ENCODE peak calls at places on chromosomes 12 and 14, in seven cellular contexts. One of them, this sample, is unnamed.

GRCh38 chr14:58955294-58955821 is 233.1 kb upstream of the DAAM1 start:
- DNase-seq in A549: no peak
- DNase-seq in hepatocyte: peak
- DNase-seq in hepatic stellate cell: no peak
- DNase-seq in AG04450: no peak
- DNase-seq in aorta: no peak
- DNase-seq in RPMI7951: peak
- DNase-seq in this sample: no peak

GRCh38 chr12:25433024-25433423 is 120.1 kb downstream of the LMNTD1 start:
- DNase-seq in A549: peak
- DNase-seq in hepatocyte: no peak
- DNase-seq in hepatic stellate cell: no peak
- DNase-seq in AG04450: peak
- DNase-seq in aorta: no peak
- DNase-seq in RPMI7951: no peak
- DNase-seq in this sample: no peak

GRCh38 chr14:33952541-33952940 is 1.7 kb upstream of the EGLN3 start:
- DNase-seq in A549: no peak
- DNase-seq in hepatocyte: no peak
- DNase-seq in hepatic stellate cell: no peak
- DNase-seq in AG04450: no peak
- DNase-seq in aorta: no peak
- DNase-seq in RPMI7951: no peak
- DNase-seq in this sample: no peak

GRCh38 chr12:104998423-104999346 is 12.6 kb downstream of the NOPCHAP1 start:
- DNase-seq in A549: no peak
- DNase-seq in hepatocyte: no peak
- DNase-seq in hepatic stellate cell: no peak
- DNase-seq in AG04450: no peak
- DNase-seq in aorta: no peak
- DNase-seq in RPMI7951: no peak
- DNase-seq in this sample: no peak

GRCh38 chr12:19390208-19390607 is 49.1 kb upstream of the AEBP2 start:
- DNase-seq in A549: no peak
- DNase-seq in hepatocyte: no peak
- DNase-seq in hepatic stellate cell: no peak
- DNase-seq in AG04450: no peak
- DNase-seq in aorta: no peak
- DNase-seq in RPMI7951: peak
- DNase-seq in this sample: no peak

GRCh38 chr14:79136437-79137430 is 966.6 kb downstream of the NRXN3 start:
- DNase-seq in A549: no peak
- DNase-seq in hepatocyte: no peak
- DNase-seq in hepatic stellate cell: no peak
- DNase-seq in AG04450: no peak
- DNase-seq in aorta: no peak
- DNase-seq in RPMI7951: no peak
- DNase-seq in this sample: no peak

GRCh38 chr12:68482014-68482413 is 128.7 kb upstream of the RAP1B start:
- DNase-seq in A549: no peak
- DNase-seq in hepatocyte: no peak
- DNase-seq in hepatic stellate cell: no peak
- DNase-seq in AG04450: no peak
- DNase-seq in aorta: no peak
- DNase-seq in RPMI7951: no peak
- DNase-seq in this sample: no peak

GRCh38 chr12:66688836-66689439 is 10.1 kb upstream of the GRIP1 start:
- DNase-seq in A549: peak
- DNase-seq in hepatocyte: peak
- DNase-seq in hepatic stellate cell: peak
- DNase-seq in AG04450: no peak
- DNase-seq in aorta: no peak
- DNase-seq in RPMI7951: peak
- DNase-seq in this sample: no peak

GRCh38 chr12:109720152-109720855 is 6.7 kb downstream of the FAM222A start:
- DNase-seq in A549: no peak
- DNase-seq in hepatocyte: no peak
- DNase-seq in hepatic stellate cell: no peak
- DNase-seq in AG04450: no peak
- DNase-seq in aorta: no peak
- DNase-seq in RPMI7951: no peak
- DNase-seq in this sample: no peak

GRCh38 chr14:21543426-21544350 is 17.5 kb upstream of the SALL2 start:
- DNase-seq in A549: no peak
- DNase-seq in hepatocyte: no peak
- DNase-seq in hepatic stellate cell: no peak
- DNase-seq in AG04450: no peak
- DNase-seq in aorta: no peak
- DNase-seq in RPMI7951: no peak
- DNase-seq in this sample: no peak

GRCh38 chr12:107373238-107373809 is 280.0 kb upstream of the CRY1 start:
- DNase-seq in A549: no peak
- DNase-seq in hepatocyte: no peak
- DNase-seq in hepatic stellate cell: no peak
- DNase-seq in AG04450: no peak
- DNase-seq in aorta: no peak
- DNase-seq in RPMI7951: no peak
- DNase-seq in this sample: no peak

GRCh38 chr14:41925409-41925808 is 318.7 kb downstream of the LRFN5 start:
- DNase-seq in A549: peak
- DNase-seq in hepatocyte: peak
- DNase-seq in hepatic stellate cell: no peak
- DNase-seq in AG04450: no peak
- DNase-seq in aorta: no peak
- DNase-seq in RPMI7951: no peak
- DNase-seq in this sample: no peak

GRCh38 chr12:49345840-49346658 is 639 bp upstream of the DNAJC22 start:
- DNase-seq in A549: no peak
- DNase-seq in hepatocyte: peak
- DNase-seq in hepatic stellate cell: no peak
- DNase-seq in AG04450: no peak
- DNase-seq in aorta: no peak
- DNase-seq in RPMI7951: no peak
- DNase-seq in this sample: no peak

GRCh38 chr12:111766608-111767361 is at the start of gene ALDH2:
- DNase-seq in A549: peak
- DNase-seq in hepatocyte: peak
- DNase-seq in hepatic stellate cell: peak
- DNase-seq in AG04450: no peak
- DNase-seq in aorta: peak
- DNase-seq in RPMI7951: no peak
- DNase-seq in this sample: no peak

GRCh38 chr14:100292776-100293461 is 13.3 kb downstream of the SLC25A29 start:
- DNase-seq in A549: no peak
- DNase-seq in hepatocyte: no peak
- DNase-seq in hepatic stellate cell: no peak
- DNase-seq in AG04450: no peak
- DNase-seq in aorta: peak
- DNase-seq in RPMI7951: no peak
- DNase-seq in this sample: no peak

GRCh38 chr12:68378859-68379628 is 46.9 kb upstream of the MDM1 start:
- DNase-seq in A549: peak
- DNase-seq in hepatocyte: peak
- DNase-seq in hepatic stellate cell: no peak
- DNase-seq in AG04450: no peak
- DNase-seq in aorta: no peak
- DNase-seq in RPMI7951: no peak
- DNase-seq in this sample: no peak

GRCh38 chr14:93522221-93522620 is 91.5 kb downstream of the UNC79 start:
- DNase-seq in A549: no peak
- DNase-seq in hepatocyte: no peak
- DNase-seq in hepatic stellate cell: no peak
- DNase-seq in AG04450: no peak
- DNase-seq in aorta: no peak
- DNase-seq in RPMI7951: no peak
- DNase-seq in this sample: no peak

GRCh38 chr12:5584776-5585560 is 153.1 kb downstream of the NTF3 start:
- DNase-seq in A549: no peak
- DNase-seq in hepatocyte: no peak
- DNase-seq in hepatic stellate cell: no peak
- DNase-seq in AG04450: no peak
- DNase-seq in aorta: no peak
- DNase-seq in RPMI7951: no peak
- DNase-seq in this sample: no peak

GRCh38 chr14:101066826-101067508 is 163.4 kb upstream of the RTL1 start:
- DNase-seq in A549: no peak
- DNase-seq in hepatocyte: no peak
- DNase-seq in hepatic stellate cell: no peak
- DNase-seq in AG04450: no peak
- DNase-seq in aorta: peak
- DNase-seq in RPMI7951: no peak
- DNase-seq in this sample: no peak

GRCh38 chr12:116397148-116397547 is 119.7 kb upstream of the MED13L start:
- DNase-seq in A549: no peak
- DNase-seq in hepatocyte: no peak
- DNase-seq in hepatic stellate cell: no peak
- DNase-seq in AG04450: no peak
- DNase-seq in aorta: peak
- DNase-seq in RPMI7951: peak
- DNase-seq in this sample: no peak

GRCh38 chr14:101929946-101930345 is 34.4 kb upstream of the DYNC1H1 start:
- DNase-seq in A549: no peak
- DNase-seq in hepatocyte: no peak
- DNase-seq in hepatic stellate cell: no peak
- DNase-seq in AG04450: no peak
- DNase-seq in aorta: peak
- DNase-seq in RPMI7951: no peak
- DNase-seq in this sample: no peak

GRCh38 chr14:55188686-55189295 is 2.6 kb downstream of the DLGAP5 start:
- DNase-seq in A549: no peak
- DNase-seq in hepatocyte: no peak
- DNase-seq in hepatic stellate cell: peak
- DNase-seq in AG04450: no peak
- DNase-seq in aorta: no peak
- DNase-seq in RPMI7951: no peak
- DNase-seq in this sample: no peak

GRCh38 chr12:18343708-18344107 is 82.4 kb downstream of the PIK3C2G start:
- DNase-seq in A549: no peak
- DNase-seq in hepatocyte: peak
- DNase-seq in hepatic stellate cell: no peak
- DNase-seq in AG04450: no peak
- DNase-seq in aorta: no peak
- DNase-seq in RPMI7951: no peak
- DNase-seq in this sample: no peak

GRCh38 chr12:54595471-54595870 is 7.0 kb upstream of the PPP1R1A start:
- DNase-seq in A549: no peak
- DNase-seq in hepatocyte: no peak
- DNase-seq in hepatic stellate cell: no peak
- DNase-seq in AG04450: no peak
- DNase-seq in aorta: no peak
- DNase-seq in RPMI7951: no peak
- DNase-seq in this sample: no peak

GRCh38 chr12:87127272-87127671 is 871.1 kb upstream of the MGAT4C start:
- DNase-seq in A549: no peak
- DNase-seq in hepatocyte: no peak
- DNase-seq in hepatic stellate cell: no peak
- DNase-seq in AG04450: no peak
- DNase-seq in aorta: no peak
- DNase-seq in RPMI7951: no peak
- DNase-seq in this sample: no peak

GRCh38 chr12:1332327-1332726 is 262.1 kb downstream of the FBXL14 start:
- DNase-seq in A549: no peak
- DNase-seq in hepatocyte: no peak
- DNase-seq in hepatic stellate cell: no peak
- DNase-seq in AG04450: no peak
- DNase-seq in aorta: no peak
- DNase-seq in RPMI7951: no peak
- DNase-seq in this sample: no peak

GRCh38 chr12:87687362-87687761 is 341.8 kb downstream of the C12orf50 start:
- DNase-seq in A549: peak
- DNase-seq in hepatocyte: peak
- DNase-seq in hepatic stellate cell: peak
- DNase-seq in AG04450: peak
- DNase-seq in aorta: peak
- DNase-seq in RPMI7951: peak
- DNase-seq in this sample: peak

GRCh38 chr14:95341564-95341963 is 21.9 kb upstream of the CLMN start:
- DNase-seq in A549: no peak
- DNase-seq in hepatocyte: no peak
- DNase-seq in hepatic stellate cell: no peak
- DNase-seq in AG04450: no peak
- DNase-seq in aorta: no peak
- DNase-seq in RPMI7951: no peak
- DNase-seq in this sample: no peak

GRCh38 chr12:125192690-125193221 is 127.5 kb downstream of the AACS start:
- DNase-seq in A549: no peak
- DNase-seq in hepatocyte: no peak
- DNase-seq in hepatic stellate cell: no peak
- DNase-seq in AG04450: no peak
- DNase-seq in aorta: no peak
- DNase-seq in RPMI7951: no peak
- DNase-seq in this sample: no peak

GRCh38 chr14:26281280-26281998 is 316.4 kb downstream of the NOVA1 start:
- DNase-seq in A549: peak
- DNase-seq in hepatocyte: peak
- DNase-seq in hepatic stellate cell: no peak
- DNase-seq in AG04450: peak
- DNase-seq in aorta: no peak
- DNase-seq in RPMI7951: peak
- DNase-seq in this sample: no peak

GRCh38 chr14:72880164-72880563 is 13.7 kb downstream of the DPF3 start:
- DNase-seq in A549: no peak
- DNase-seq in hepatocyte: no peak
- DNase-seq in hepatic stellate cell: no peak
- DNase-seq in AG04450: no peak
- DNase-seq in aorta: no peak
- DNase-seq in RPMI7951: peak
- DNase-seq in this sample: no peak

GRCh38 chr12:53225635-53226424 is 6.2 kb downstream of the RARG start:
- DNase-seq in A549: no peak
- DNase-seq in hepatocyte: no peak
- DNase-seq in hepatic stellate cell: no peak
- DNase-seq in AG04450: no peak
- DNase-seq in aorta: peak
- DNase-seq in RPMI7951: no peak
- DNase-seq in this sample: no peak

GRCh38 chr12:2460051-2460450 is 334.7 kb upstream of the FKBP4 start:
- DNase-seq in A549: no peak
- DNase-seq in hepatocyte: no peak
- DNase-seq in hepatic stellate cell: no peak
- DNase-seq in AG04450: no peak
- DNase-seq in aorta: no peak
- DNase-seq in RPMI7951: peak
- DNase-seq in this sample: no peak

GRCh38 chr12:105289114-105289904 is 41.2 kb upstream of the C12orf75 start:
- DNase-seq in A549: no peak
- DNase-seq in hepatocyte: no peak
- DNase-seq in hepatic stellate cell: peak
- DNase-seq in AG04450: no peak
- DNase-seq in aorta: no peak
- DNase-seq in RPMI7951: peak
- DNase-seq in this sample: peak

GRCh38 chr14:50928002-50928635 is 16.2 kb downstream of the PYGL start:
- DNase-seq in A549: no peak
- DNase-seq in hepatocyte: no peak
- DNase-seq in hepatic stellate cell: no peak
- DNase-seq in AG04450: no peak
- DNase-seq in aorta: no peak
- DNase-seq in RPMI7951: peak
- DNase-seq in this sample: no peak

GRCh38 chr14:76510255-76510654 is 134.3 kb downstream of the ESRRB start:
- DNase-seq in A549: no peak
- DNase-seq in hepatocyte: no peak
- DNase-seq in hepatic stellate cell: no peak
- DNase-seq in AG04450: no peak
- DNase-seq in aorta: no peak
- DNase-seq in RPMI7951: no peak
- DNase-seq in this sample: no peak